ENCODE peak calls at places on chromosomes 1 and 21, in six cellular contexts. U is astrocyte of the cerebellum; M is left ventricle myocardium inferior; T is RWPE1; D is CD8-positive, alpha-beta T cell; S is foreskin fibroblast. R is an unnamed sample.

GRCh38 chr1:236021424-236022135 is 43.3 kb downstream of the NID1 start:
- DNase-seq in U (peak; percentile 78), M (no peak), T (no peak), D (no peak), S (no peak), R (no peak)

GRCh38 chr1:30260318-30260717 is 463.1 kb downstream of the MATN1 start:
- DNase-seq in U (no peak), M (no peak), T (no peak), D (no peak), S (no peak), R (no peak)

GRCh38 chr1:48556161-48556850 is 84.3 kb upstream of the SPATA6 start:
- DNase-seq in U (no peak), M (no peak), T (no peak), D (no peak), S (no peak), R (no peak)

GRCh38 chr21:44038063-44038462 is 26.0 kb downstream of the TRAPPC10 start:
- DNase-seq in U (no peak), M (no peak), T (no peak), D (no peak), S (no peak), R (no peak)

GRCh38 chr1:198416276-198416675 is 124.2 kb downstream of the ATP6V1G3 start:
- DNase-seq in U (peak; percentile 9), M (no peak), T (no peak), D (no peak), S (no peak), R (no peak)

GRCh38 chr1:226083303-226084101 is 21.0 kb downstream of the H3-3A start:
- DNase-seq in U (no peak), M (peak; percentile 92), T (peak; percentile 98), D (peak; percentile 80), S (peak; percentile 76), R (peak; percentile 97)

GRCh38 chr1:93296555-93297154 is 49.1 kb upstream of the DR1 start:
- DNase-seq in U (no peak), M (no peak), T (no peak), D (no peak), S (no peak), R (no peak)

GRCh38 chr1:156740307-156740678 is 595 bp downstream of the MRPL24 start:
- DNase-seq in U (no peak), M (no peak), T (no peak), D (no peak), S (no peak), R (no peak)

GRCh38 chr1:235060607-235061470 is 67.8 kb downstream of the TOMM20 start:
- DNase-seq in U (no peak), M (peak; percentile 33), T (no peak), D (no peak), S (no peak), R (no peak)

GRCh38 chr1:111289371-111289770 is 1.3 kb upstream of the CHIA start:
- DNase-seq in U (no peak), M (no peak), T (no peak), D (no peak), S (no peak), R (no peak)

GRCh38 chr1:28195780-28196179 is 19.3 kb upstream of the PTAFR start:
- DNase-seq in U (no peak), M (no peak), T (no peak), D (no peak), S (no peak), R (no peak)

GRCh38 chr1:207084701-207085180 is 3.9 kb upstream of the C4BPB start:
- DNase-seq in U (peak; percentile 68), M (no peak), T (peak; percentile 75), D (no peak), S (peak; percentile 20), R (peak; percentile 49)

GRCh38 chr1:67355745-67356424 is 48.2 kb downstream of the IL12RB2 start:
- DNase-seq in U (peak; percentile 90), M (no peak), T (peak; percentile 79), D (no peak), S (peak; percentile 47), R (no peak)

GRCh38 chr1:25110480-25110879 is 121.8 kb downstream of the SYF2 start:
- DNase-seq in U (no peak), M (no peak), T (no peak), D (no peak), S (no peak), R (no peak)

GRCh38 chr1:222464841-222465210 is 83.1 kb downstream of the HHIPL2 start:
- DNase-seq in U (no peak), M (peak; percentile 27), T (peak; percentile 28), D (peak; percentile 45), S (peak; percentile 43), R (peak; percentile 66)

GRCh38 chr1:225941220-225941948 is at the start of gene LEFTY2:
- DNase-seq in U (no peak), M (no peak), T (no peak), D (no peak), S (no peak), R (no peak)

GRCh38 chr1:15748690-15749398 is 6.5 kb downstream of the TMEM82 start:
- DNase-seq in U (no peak), M (no peak), T (no peak), D (no peak), S (no peak), R (no peak)

GRCh38 chr1:15747378-15747777 is 5.1 kb downstream of the TMEM82 start:
- DNase-seq in U (no peak), M (no peak), T (no peak), D (no peak), S (no peak), R (no peak)

GRCh38 chr1:15749399-15750291 is 7.3 kb downstream of the TMEM82 start:
- DNase-seq in U (no peak), M (no peak), T (peak; percentile 41), D (no peak), S (no peak), R (no peak)

GRCh38 chr1:15750924-15751323 is 7.7 kb upstream of the FBLIM1 start:
- DNase-seq in U (no peak), M (no peak), T (no peak), D (no peak), S (no peak), R (no peak)

DNA sequence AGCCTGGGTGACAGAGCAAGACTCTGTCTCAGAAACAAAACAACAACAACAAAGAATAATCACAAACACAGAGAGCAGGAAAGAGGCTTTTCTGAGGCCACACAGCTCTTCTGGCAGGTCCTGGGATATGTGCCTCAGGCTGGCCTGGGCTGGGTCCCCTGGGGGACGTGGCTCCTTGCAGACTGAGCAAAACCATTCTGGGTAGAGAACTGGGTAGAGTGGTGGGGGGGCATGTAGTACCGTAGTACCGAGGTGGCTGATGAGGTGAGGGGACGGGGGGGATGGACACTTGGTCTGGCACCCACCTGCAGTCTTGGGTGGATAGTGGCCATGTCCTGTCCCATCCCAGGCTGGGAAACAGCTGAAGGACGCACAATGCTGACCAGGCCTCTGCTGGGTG is 6.0 kb downstream of the TMEM82 start:
- DNase-seq in U (no peak), M (no peak), T (no peak), D (no peak), S (no peak), R (no peak)
- TF ChIP-seq CTCF in U (no peak), M (no peak), T (no peak), D (no peak), S (no peak), R (no peak)

GRCh38 chr1:2431503-2431902 is 19.1 kb upstream of the PEX10 start:
- DNase-seq in U (no peak), M (no peak), T (no peak), D (no peak), S (no peak), R (no peak)

GRCh38 chr1:2430592-2430973 is 18.2 kb upstream of the PEX10 start:
- DNase-seq in U (no peak), M (no peak), T (no peak), D (no peak), S (no peak), R (no peak)

GRCh38 chr1:2431095-2431494 is 18.7 kb upstream of the PEX10 start:
- DNase-seq in U (no peak), M (no peak), T (peak; percentile 61), D (no peak), S (no peak), R (no peak)

GRCh38 chr1:2428490-2428889 is 16.1 kb upstream of the PEX10 start:
- DNase-seq in U (no peak), M (no peak), T (peak; percentile 78), D (no peak), S (no peak), R (no peak)

GRCh38 chr1:2429780-2430591 is 17.6 kb upstream of the PEX10 start:
- DNase-seq in U (no peak), M (no peak), T (no peak), D (no peak), S (no peak), R (no peak)
- TF ChIP-seq CTCF in U (peak; percentile 18), M (no peak), T (no peak), D (no peak), S (peak; percentile 15), R (peak; percentile 35)

DNA sequence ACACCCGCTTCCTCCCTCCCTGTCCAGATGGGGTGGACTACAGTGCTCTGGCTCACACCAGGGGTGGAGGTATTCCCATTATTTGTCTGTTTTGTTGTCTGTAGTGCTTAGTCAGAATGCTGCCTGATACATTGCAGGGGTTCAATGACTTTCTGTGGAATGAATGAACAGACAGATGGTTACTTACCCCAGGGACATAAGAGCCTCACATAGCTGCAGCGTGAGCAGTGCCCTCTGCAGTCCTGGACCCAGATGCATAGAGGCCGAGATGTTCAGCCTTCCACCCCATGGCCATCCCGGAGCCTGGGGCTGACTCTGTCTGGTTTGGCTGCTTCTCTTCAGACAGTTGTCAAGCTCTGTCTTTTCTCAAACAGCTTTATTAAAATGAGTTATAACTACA is 13.1 kb upstream of the F3 start:
- DNase-seq in U (no peak), M (no peak), T (no peak), D (no peak), S (no peak), R (no peak)
- TF ChIP-seq CTCF in U (no peak), M (no peak), T (no peak), D (no peak), S (no peak), R (no peak)

GRCh38 chr1:213131851-213132655 is 81.0 kb downstream of the RPS6KC1 start:
- DNase-seq in U (no peak), M (no peak), T (no peak), D (no peak), S (no peak), R (no peak)
- TF ChIP-seq CTCF in U (no peak), M (no peak), T (no peak), D (no peak), S (no peak), R (no peak)

DNA sequence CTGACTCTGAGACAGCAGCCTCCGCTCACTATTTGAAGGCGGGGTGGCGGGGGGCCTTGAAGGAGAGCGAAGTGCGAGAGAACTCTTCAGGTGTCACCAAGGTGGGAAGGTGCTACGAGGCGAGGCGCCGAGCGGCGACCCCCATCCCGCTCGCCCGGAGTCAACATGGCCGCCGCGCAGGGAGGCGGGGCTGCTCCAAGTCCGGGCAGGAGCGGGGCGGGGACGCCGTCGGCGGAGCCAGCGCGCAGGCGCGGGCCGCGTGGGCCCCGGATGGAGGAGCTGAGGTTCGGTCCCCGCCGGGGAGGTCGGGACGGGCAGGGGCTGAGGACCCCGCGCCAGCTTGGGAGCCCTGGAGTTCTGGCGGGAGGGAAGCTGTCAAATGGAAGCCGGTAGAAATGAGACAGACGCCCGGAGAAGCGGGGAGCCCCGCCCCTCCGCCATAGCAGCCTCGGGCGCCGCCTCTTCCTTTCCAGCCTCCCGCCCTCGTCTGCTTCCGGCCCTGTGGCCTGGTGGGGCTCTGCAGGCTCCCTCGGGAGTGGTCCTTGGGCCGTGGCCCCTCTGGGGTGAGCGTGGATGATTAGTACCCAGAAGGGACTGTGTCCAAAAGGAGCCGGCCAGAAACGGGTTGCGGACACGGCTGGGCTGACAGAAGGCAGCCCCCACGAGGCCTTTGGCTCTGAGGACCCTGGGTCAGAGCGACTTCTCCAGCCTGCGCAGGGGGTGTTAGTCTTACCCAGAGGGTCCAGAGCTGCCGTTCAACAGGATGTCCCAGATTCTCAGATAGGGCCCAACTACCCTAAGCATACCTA is at the start of gene PIGV:
- DNase-seq in U (peak; percentile 38), M (peak; percentile 89), T (peak; percentile 92), D (peak; percentile 80), S (peak; percentile 77), R (peak; percentile 91)
- TF ChIP-seq CTCF in U (no peak), M (peak; percentile 47), T (no peak), D (no peak), S (no peak), R (no peak)

R was measured in GM13977.